ENCODE peak calls at places on chromosomes 1 and 21, in six cellular contexts. P is Caco-2; X is nephron progenitor cell; S is NCI-H1092 treated with DMSO at 0.1 percent for 48 hours; K is activated T-helper 1 cell treated with anti-CD3 and anti-CD28 coated beads, Interleukin-12 subunit alpha, Interleukin-12 subunit beta, Interleukin-2, Interleukin-4 antibody, amounts not matched to agents 30 ng/mL and 10 ng/mL and 1 ng/mL, durations not matched to agents 14 hours and 24 hours and 36 hours; D is iPS DF 19.7. E is an unnamed sample.

GRCh38 chr1:154534263-154534844 is 24.1 kb downstream of the UBE2Q1 start:
- DNase-seq in P (peak; percentile 67), S (peak; percentile 51), X (peak; percentile 35), K (no peak), D (peak; percentile 67), E (peak; percentile 47)

GRCh38 chr21:34513109-34513675 is 1.2 kb upstream of the KCNE1 start:
- DNase-seq in D (no peak), P (no peak), X (no peak), K (no peak), S (no peak), E (peak; percentile 64)

GRCh38 chr21:34889287-34889536 is 159.9 kb downstream of the RUNX1 start:
- DNase-seq in X (peak; percentile 49), P (no peak), D (no peak), K (no peak), S (peak; percentile 30), E (no peak)

GRCh38 chr1:41663671-41664400 is 179.4 kb upstream of the EDN2 start:
- DNase-seq in S (no peak), K (no peak), P (no peak), X (no peak), D (no peak), E (no peak)

GRCh38 chr1:24288479-24288878 is 30.7 kb upstream of the GRHL3 start:
- DNase-seq in P (no peak), D (no peak), S (no peak), K (no peak), X (no peak), E (no peak)

GRCh38 chr1:5821496-5822176 is 170.6 kb downstream of the NPHP4 start:
- DNase-seq in S (no peak), D (no peak), K (no peak), P (no peak), X (no peak), E (peak; percentile 56)

GRCh38 chr1:5053744-5054143 is 399.3 kb downstream of the AJAP1 start:
- DNase-seq in S (no peak), K (no peak), D (no peak), P (no peak), X (no peak), E (no peak)

GRCh38 chr1:100941098-100941527 is 45.2 kb downstream of the SLC30A7 start:
- DNase-seq in K (peak; percentile 17), S (no peak), D (no peak), P (no peak), X (no peak), E (no peak)

GRCh38 chr21:41124626-41125240 is 43.2 kb upstream of the BACE2 start:
- DNase-seq in S (no peak), X (no peak), K (no peak), P (no peak), D (no peak), E (no peak)

GRCh38 chr1:218823291-218823900 is 350.3 kb upstream of the LYPLAL1 start:
- DNase-seq in D (no peak), S (no peak), K (no peak), P (no peak), X (no peak), E (no peak)

GRCh38 chr1:178134061-178134460 is 40.2 kb downstream of the RASAL2 start:
- DNase-seq in S (no peak), D (no peak), X (no peak), K (no peak), P (no peak), E (no peak)

GRCh38 chr1:225911207-225912130 is 12.6 kb downstream of the PYCR2 start:
- DNase-seq in D (no peak), S (no peak), P (peak; percentile 19), K (peak; percentile 59), X (peak; percentile 81), E (no peak)

GRCh38 chr1:10457910-10458309 is 8.1 kb downstream of the CORT start:
- DNase-seq in D (no peak), P (no peak), S (no peak), K (no peak), X (no peak), E (no peak)

GRCh38 chr1:25082216-25082899 is 149.9 kb downstream of the SYF2 start:
- DNase-seq in D (no peak), S (no peak), X (no peak), P (no peak), K (no peak), E (no peak)

GRCh38 chr1:201053155-201053860 is 29.8 kb upstream of the KIF21B start:
- DNase-seq in X (no peak), P (no peak), D (no peak), S (no peak), K (no peak), E (no peak)

GRCh38 chr1:85572574-85572973 is 8.0 kb upstream of the CCN1 start:
- DNase-seq in X (no peak), P (no peak), D (no peak), S (no peak), K (no peak), E (no peak)

GRCh38 chr1:186617860-186618780 is 62.1 kb downstream of the PTGS2 start:
- DNase-seq in S (no peak), X (no peak), D (no peak), P (no peak), K (peak; percentile 50), E (no peak)

GRCh38 chr1:241323510-241323909 is 33.5 kb downstream of the RGS7 start:
- DNase-seq in K (no peak), D (peak; percentile 38), X (peak; percentile 88), S (no peak), P (peak; percentile 74), E (no peak)

GRCh38 chr21:38699048-38699447 is 106.7 kb upstream of the ETS2 start:
- DNase-seq in S (no peak), P (peak; percentile 7), X (peak; percentile 8), D (no peak), K (no peak), E (no peak)

GRCh38 chr21:29942033-29942432 is 2.2 kb upstream of the GRIK1 start:
- DNase-seq in K (no peak), D (no peak), X (no peak), P (no peak), S (no peak), E (no peak)

GRCh38 chr21:25107708-25108107 is 499.6 kb downstream of the MRPL39 start:
- DNase-seq in S (no peak), X (no peak), P (no peak), K (no peak), D (no peak), E (no peak)

GRCh38 chr1:111620412-111620971 is 903 bp downstream of the RAP1A start:
- DNase-seq in S (no peak), X (no peak), K (no peak), P (no peak), D (no peak), E (peak; percentile 39)

GRCh38 chr1:211335507-211336157 is 9.0 kb downstream of the TRAF5 start:
- DNase-seq in P (no peak), S (no peak), D (no peak), K (no peak), X (no peak), E (no peak)

GRCh38 chr1:145918992-145919939 is 749 bp upstream of the PEX11B start:
- DNase-seq in X (peak; percentile 51), D (no peak), S (peak; percentile 48), P (peak; percentile 52), K (no peak), E (no peak)

GRCh38 chr1:152029144-152029936 is 7.5 kb downstream of the S100A11 start:
- DNase-seq in D (no peak), X (no peak), P (no peak), S (no peak), K (no peak), E (no peak)